ENCODE peak calls at places on chromosomes 5 and 9, in seven cellular contexts. K, C, P, L, X, T and A are unnamed samples.

GRCh38 chr9:112012026-112012902 is 115.7 kb downstream of the UGCG start:
- DNase-seq in K (peak), C (no peak), L (peak), T (peak), P (peak), X (peak), A (peak)

GRCh38 chr9:26426732-26427131 is 465.9 kb downstream of the CAAP1 start:
- DNase-seq in X (no peak), L (no peak), T (no peak), K (no peak), P (no peak), C (no peak), A (no peak)

GRCh38 chr5:26434688-26435087 is 603.7 kb downstream of the CDH9 start:
- DNase-seq in P (no peak), X (no peak), T (no peak), L (no peak), C (no peak), K (no peak), A (no peak)

GRCh38 chr5:1753490-1753889 is 46.1 kb downstream of the MRPL36 start:
- DNase-seq in K (no peak), T (no peak), C (no peak), X (no peak), L (no peak), P (no peak), A (no peak)

GRCh38 chr9:6777218-6777902 is 19.6 kb downstream of the KDM4C start:
- DNase-seq in L (no peak), T (no peak), K (no peak), X (no peak), P (no peak), C (no peak), A (no peak)

GRCh38 chr5:133041910-133042309 is 9.9 kb upstream of the HSPA4 start:
- DNase-seq in T (no peak), L (no peak), X (no peak), K (no peak), C (no peak), P (peak), A (no peak)

GRCh38 chr5:40570408-40571129 is 109.1 kb upstream of the PTGER4 start:
- DNase-seq in L (no peak), K (no peak), X (no peak), C (peak), T (no peak), P (peak), A (peak)

GRCh38 chr5:124725040-124725434 is 21.4 kb downstream of the ZNF608 start:
- DNase-seq in P (no peak), X (no peak), L (no peak), K (no peak), C (no peak), T (no peak), A (no peak)

GRCh38 chr5:138468966-138469539 is 3.8 kb downstream of the EGR1 start:
- DNase-seq in L (no peak), T (no peak), C (no peak), X (no peak), K (no peak), P (no peak), A (no peak)